ENCODE peak calls at places on chromosomes 6 and 20, in ten cellular contexts. One of them, this sample, is unnamed.
A peak's percentile ranks its signal among the peaks of the same experiment; 100 is the strongest.

GRCh38 chr6:41523957-41524633 is 22.1 kb upstream of the FOXP4 start:
- DNase-seq in HepG2: no peak
- DNase-seq in erythroblast: no peak
- DNase-seq in epithelial cell of esophagus: no peak
- DNase-seq in body of pancreas: no peak
- DNase-seq in NCI-H345: no peak
- DNase-seq in activated CD8-positive, alpha-beta memory T cell treated with anti-CD3 and anti-CD28 coated beads for 4 hours: no peak
- DNase-seq in iPS-NIHi11: no peak
- DNase-seq in amygdala: no peak
- DNase-seq in NCI-H1105: peak; percentile 52
- DNase-seq in this sample: no peak

GRCh38 chr6:83574783-83575182 is 62.4 kb downstream of the PRSS35 start:
- DNase-seq in iPS-NIHi11: peak; percentile 49
- DNase-seq in HepG2: no peak
- DNase-seq in activated CD8-positive, alpha-beta memory T cell treated with anti-CD3 and anti-CD28 coated beads for 4 hours: no peak
- DNase-seq in amygdala: no peak
- DNase-seq in body of pancreas: no peak
- DNase-seq in epithelial cell of esophagus: no peak
- DNase-seq in erythroblast: no peak
- DNase-seq in NCI-H345: no peak
- DNase-seq in NCI-H1105: no peak
- DNase-seq in this sample: no peak

GRCh38 chr6:167682125-167682524 is 144.6 kb upstream of the AFDN start:
- DNase-seq in activated CD8-positive, alpha-beta memory T cell treated with anti-CD3 and anti-CD28 coated beads for 4 hours: no peak
- DNase-seq in erythroblast: no peak
- DNase-seq in amygdala: no peak
- DNase-seq in epithelial cell of esophagus: no peak
- DNase-seq in HepG2: no peak
- DNase-seq in NCI-H1105: no peak
- DNase-seq in iPS-NIHi11: no peak
- DNase-seq in body of pancreas: no peak
- DNase-seq in NCI-H345: no peak
- DNase-seq in this sample: no peak

GRCh38 chr6:169188051-169188863 is 65.4 kb downstream of the THBS2 start:
- DNase-seq in epithelial cell of esophagus: peak; percentile 27
- DNase-seq in body of pancreas: no peak
- DNase-seq in erythroblast: no peak
- DNase-seq in NCI-H1105: no peak
- DNase-seq in amygdala: no peak
- DNase-seq in activated CD8-positive, alpha-beta memory T cell treated with anti-CD3 and anti-CD28 coated beads for 4 hours: no peak
- DNase-seq in iPS-NIHi11: no peak
- DNase-seq in NCI-H345: peak; percentile 23
- DNase-seq in HepG2: no peak
- DNase-seq in this sample: no peak

GRCh38 chr20:35463455-35464300 is 8.3 kb downstream of the CEP250 start:
- DNase-seq in erythroblast: peak; percentile 78
- DNase-seq in activated CD8-positive, alpha-beta memory T cell treated with anti-CD3 and anti-CD28 coated beads for 4 hours: no peak
- DNase-seq in NCI-H1105: peak; percentile 69
- DNase-seq in iPS-NIHi11: peak; percentile 78
- DNase-seq in epithelial cell of esophagus: peak; percentile 71
- DNase-seq in HepG2: peak; percentile 84
- DNase-seq in amygdala: peak; percentile 37
- DNase-seq in body of pancreas: peak; percentile 64
- DNase-seq in NCI-H345: peak; percentile 77
- DNase-seq in this sample: peak; percentile 38

GRCh38 chr6:18423426-18423825 is 36.3 kb downstream of the RNF144B start:
- DNase-seq in erythroblast: no peak
- DNase-seq in NCI-H1105: no peak
- DNase-seq in amygdala: no peak
- DNase-seq in NCI-H345: no peak
- DNase-seq in body of pancreas: no peak
- DNase-seq in activated CD8-positive, alpha-beta memory T cell treated with anti-CD3 and anti-CD28 coated beads for 4 hours: no peak
- DNase-seq in HepG2: no peak
- DNase-seq in epithelial cell of esophagus: no peak
- DNase-seq in iPS-NIHi11: no peak
- DNase-seq in this sample: no peak

GRCh38 chr6:16759646-16760535 is 1.4 kb downstream of the ATXN1 start:
- DNase-seq in epithelial cell of esophagus: peak; percentile 87
- DNase-seq in NCI-H1105: peak; percentile 39
- DNase-seq in iPS-NIHi11: peak; percentile 68
- DNase-seq in erythroblast: peak; percentile 64
- DNase-seq in body of pancreas: peak; percentile 90
- DNase-seq in amygdala: peak; percentile 72
- DNase-seq in NCI-H345: peak; percentile 13
- DNase-seq in activated CD8-positive, alpha-beta memory T cell treated with anti-CD3 and anti-CD28 coated beads for 4 hours: peak; percentile 53
- DNase-seq in HepG2: peak; percentile 71
- DNase-seq in this sample: peak; percentile 74

GRCh38 chr6:84671188-84671587 is 93.2 kb downstream of the TBX18 start:
- DNase-seq in body of pancreas: no peak
- DNase-seq in NCI-H345: no peak
- DNase-seq in epithelial cell of esophagus: no peak
- DNase-seq in NCI-H1105: no peak
- DNase-seq in amygdala: no peak
- DNase-seq in iPS-NIHi11: no peak
- DNase-seq in activated CD8-positive, alpha-beta memory T cell treated with anti-CD3 and anti-CD28 coated beads for 4 hours: no peak
- DNase-seq in erythroblast: no peak
- DNase-seq in HepG2: no peak
- DNase-seq in this sample: no peak

GRCh38 chr6:44788387-44788981 is 401.0 kb downstream of the CDC5L start:
- DNase-seq in amygdala: no peak
- DNase-seq in epithelial cell of esophagus: no peak
- DNase-seq in activated CD8-positive, alpha-beta memory T cell treated with anti-CD3 and anti-CD28 coated beads for 4 hours: no peak
- DNase-seq in erythroblast: no peak
- DNase-seq in body of pancreas: no peak
- DNase-seq in NCI-H345: no peak
- DNase-seq in HepG2: no peak
- DNase-seq in iPS-NIHi11: no peak
- DNase-seq in NCI-H1105: no peak
- DNase-seq in this sample: no peak

GRCh38 chr6:31631681-31632278 is 11.3 kb downstream of the PRRC2A start:
- DNase-seq in NCI-H345: no peak
- DNase-seq in erythroblast: no peak
- DNase-seq in HepG2: no peak
- DNase-seq in activated CD8-positive, alpha-beta memory T cell treated with anti-CD3 and anti-CD28 coated beads for 4 hours: no peak
- DNase-seq in body of pancreas: no peak
- DNase-seq in amygdala: no peak
- DNase-seq in iPS-NIHi11: peak; percentile 27
- DNase-seq in NCI-H1105: no peak
- DNase-seq in epithelial cell of esophagus: no peak
- DNase-seq in this sample: no peak

GRCh38 chr6:42269553-42269952 is 51.9 kb upstream of the MRPS10 start:
- DNase-seq in body of pancreas: no peak
- DNase-seq in NCI-H1105: no peak
- DNase-seq in activated CD8-positive, alpha-beta memory T cell treated with anti-CD3 and anti-CD28 coated beads for 4 hours: no peak
- DNase-seq in epithelial cell of esophagus: no peak
- DNase-seq in amygdala: no peak
- DNase-seq in erythroblast: no peak
- DNase-seq in NCI-H345: no peak
- DNase-seq in iPS-NIHi11: no peak
- DNase-seq in HepG2: no peak
- DNase-seq in this sample: no peak

GRCh38 chr6:89997456-89998445 is 103.5 kb downstream of the GJA10 start:
- DNase-seq in amygdala: no peak
- DNase-seq in NCI-H345: no peak
- DNase-seq in iPS-NIHi11: no peak
- DNase-seq in NCI-H1105: no peak
- DNase-seq in epithelial cell of esophagus: no peak
- DNase-seq in body of pancreas: peak; percentile 31
- DNase-seq in activated CD8-positive, alpha-beta memory T cell treated with anti-CD3 and anti-CD28 coated beads for 4 hours: no peak
- DNase-seq in HepG2: no peak
- DNase-seq in erythroblast: no peak
- DNase-seq in this sample: no peak

GRCh38 chr20:44967207-44967807 is 995 bp downstream of the STK4 start:
- DNase-seq in HepG2: peak; percentile 49
- DNase-seq in amygdala: no peak
- DNase-seq in body of pancreas: no peak
- DNase-seq in epithelial cell of esophagus: peak; percentile 24
- DNase-seq in NCI-H1105: no peak
- DNase-seq in iPS-NIHi11: no peak
- DNase-seq in NCI-H345: no peak
- DNase-seq in erythroblast: peak; percentile 38
- DNase-seq in activated CD8-positive, alpha-beta memory T cell treated with anti-CD3 and anti-CD28 coated beads for 4 hours: no peak
- DNase-seq in this sample: no peak

This sample was measured in posterior cingulate gyrus.